ENCODE peak calls at places on chromosome 12, in four cellular contexts. B is NCI-H1092 treated with DMSO at 0.1 percent for 48 hours, J is NCI-H69, P is head of caudate nucleus. C is an unnamed sample.
A peak's percentile ranks its signal among the peaks of the same experiment; 100 is the strongest.

GRCh38 chr12:71159260-71159659 is 1.5 kb upstream of the TSPAN8 start:
- DNase-seq in P (no peak), J (no peak), B (peak; percentile 69), C (no peak)

GRCh38 chr12:123995023-123995422 is 22.0 kb downstream of the ZNF664 start:
- DNase-seq in B (no peak), J (no peak), P (no peak), C (no peak)

GRCh38 chr12:49982246-49983229 is 9.8 kb downstream of the AQP6 start:
- DNase-seq in J (no peak), B (no peak), P (no peak), C (no peak)

GRCh38 chr12:132437252-132438138 is 52.5 kb upstream of the FBRSL1 start:
- DNase-seq in P (no peak), B (no peak), J (peak; percentile 86), C (no peak)

GRCh38 chr12:123931686-123932321 is 40.8 kb downstream of the CCDC92 start:
- DNase-seq in J (no peak), B (no peak), P (no peak), C (peak; percentile 39)

GRCh38 chr12:68264175-68264863 is 10.9 kb upstream of the IL22 start:
- DNase-seq in B (no peak), J (no peak), P (no peak), C (no peak)

GRCh38 chr12:128968668-128969067 is 115.4 kb downstream of the GLT1D1 start:
- DNase-seq in B (peak; percentile 27), J (peak; percentile 31), P (no peak), C (no peak)

GRCh38 chr12:95681210-95681765 is 109.3 kb downstream of the NTN4 start:
- DNase-seq in B (no peak), P (no peak), J (no peak), C (no peak)

GRCh38 chr12:30952036-30952435 is 25.5 kb downstream of the TSPAN11 start:
- DNase-seq in B (no peak), J (no peak), P (no peak), C (no peak)

GRCh38 chr12:60475825-60476224 is 880.0 kb downstream of the SLC16A7 start:
- DNase-seq in J (no peak), B (no peak), P (no peak), C (no peak)

GRCh38 chr12:48003226-48004038 is 844 bp downstream of the COL2A1 start:
- DNase-seq in B (peak; percentile 44), J (peak; percentile 82), P (no peak), C (peak; percentile 64)

GRCh38 chr12:20212036-20212435 is 156.3 kb upstream of the PDE3A start:
- DNase-seq in J (peak; percentile 26), P (no peak), B (no peak), C (no peak)

GRCh38 chr12:63068857-63069442 is 82.1 kb downstream of the AVPR1A start:
- DNase-seq in B (peak; percentile 30), J (peak; percentile 72), P (no peak), C (no peak)

GRCh38 chr12:4762773-4763172 is 42.6 kb downstream of the GALNT8 start:
- DNase-seq in B (no peak), J (no peak), P (no peak), C (no peak)

GRCh38 chr12:85951823-85952222 is 77.7 kb downstream of the NTS start:
- DNase-seq in P (no peak), B (peak; percentile 30), J (peak; percentile 54), C (no peak)

GRCh38 chr12:49389092-49389703 is 21.9 kb downstream of the SPATS2 start:
- DNase-seq in J (no peak), P (no peak), B (no peak), C (no peak)

GRCh38 chr12:106136263-106136662 is 2.5 kb downstream of the NUAK1 start:
- DNase-seq in J (peak; percentile 94), P (peak; percentile 99), B (peak; percentile 75), C (peak; percentile 98)

GRCh38 chr12:106642991-106643390 is 60.2 kb downstream of the RFX4 start:
- DNase-seq in P (no peak), B (no peak), J (peak; percentile 39), C (no peak)

GRCh38 chr12:76976777-76977465 is 88.4 kb downstream of the E2F7 start:
- DNase-seq in J (no peak), P (no peak), B (no peak), C (no peak)

GRCh38 chr12:31323466-31324115 is 2.4 kb downstream of the SINHCAF start:
- DNase-seq in B (peak; percentile 69), J (peak; percentile 99), P (peak; percentile 17), C (no peak)

GRCh38 chr12:66144796-66145754 is 14.5 kb upstream of the LLPH start:
- DNase-seq in P (no peak), J (peak; percentile 24), B (peak; percentile 14), C (no peak)

GRCh38 chr12:131907379-131908081 is 13.1 kb downstream of the ULK1 start:
- DNase-seq in P (no peak), B (no peak), J (no peak), C (no peak)

GRCh38 chr12:94271351-94271750 is 123.0 kb downstream of the PLXNC1 start:
- DNase-seq in P (no peak), J (no peak), B (no peak), C (no peak)

GRCh38 chr12:108779998-108780688 is 48.8 kb upstream of the CORO1C start:
- DNase-seq in P (no peak), B (no peak), J (peak; percentile 19), C (no peak)

GRCh38 chr12:113891737-113892520 is 74.2 kb downstream of the RBM19 start:
- DNase-seq in J (no peak), P (no peak), B (peak; percentile 22), C (peak; percentile 43)

GRCh38 chr12:49733219-49734017 is 7.9 kb upstream of the TMBIM6 start:
- DNase-seq in B (no peak), J (no peak), P (no peak), C (no peak)

GRCh38 chr12:130070017-130070653 is 92.1 kb upstream of the FZD10 start:
- DNase-seq in J (no peak), B (no peak), P (no peak), C (peak; percentile 45)

GRCh38 chr12:59834659-59835474 is 239.0 kb downstream of the SLC16A7 start:
- DNase-seq in J (peak; percentile 17), B (peak; percentile 5), P (no peak), C (no peak)

GRCh38 chr12:49672351-49673181 is 34.6 kb downstream of the FMNL3 start:
- DNase-seq in B (peak; percentile 5), J (peak; percentile 77), P (no peak), C (no peak)

GRCh38 chr12:102059343-102059742 is 2.4 kb downstream of the WASHC3 start:
- DNase-seq in J (no peak), B (no peak), P (no peak), C (no peak)

GRCh38 chr12:32737715-32738114 is 18.0 kb downstream of the YARS2 start:
- DNase-seq in P (no peak), B (no peak), J (no peak), C (no peak)

GRCh38 chr12:123120452-123121166 is 30.3 kb downstream of the PITPNM2 start:
- DNase-seq in P (no peak), J (peak; percentile 94), B (peak; percentile 10), C (no peak)

GRCh38 chr12:124720019-124720686 is 143.5 kb downstream of the SCARB1 start:
- DNase-seq in J (peak; percentile 89), P (no peak), B (no peak), C (no peak)

GRCh38 chr12:12266873-12267634 is at the start of gene LRP6:
- DNase-seq in B (peak; percentile 92), P (peak; percentile 82), J (peak; percentile 94), C (peak; percentile 98)

GRCh38 chr12:105706321-105706972 is 376.0 kb downstream of the C12orf75 start:
- DNase-seq in J (peak; percentile 65), B (peak; percentile 40), P (no peak), C (no peak)

GRCh38 chr12:16636435-16637055 is 30.6 kb upstream of the LMO3 start:
- DNase-seq in J (no peak), B (no peak), P (no peak), C (no peak)

GRCh38 chr12:122067966-122068365 is 10.6 kb upstream of the MLXIP start:
- DNase-seq in J (no peak), B (peak; percentile 18), P (no peak), C (no peak)